ENCODE peak calls at places on chromosomes 11 and 22, in seven cellular contexts. S, O, A, B, Y, P and V are unnamed samples. For H3K9me3, the result is how much of the 10 kb centered on the place peaks cover.

GRCh38 chr11:17700991-17701390 is 18.4 kb upstream of the MYOD1 start:
- DNase-seq in P (no peak), B (no peak), S (no peak), Y (no peak), A (no peak), O (no peak), V (no peak)

GRCh38 chr22:48939441-48940265 is 888.0 kb downstream of the BRD1 start:
- DNase-seq in S (no peak), O (no peak), P (no peak), Y (no peak), B (no peak), A (peak), V (no peak)

GRCh38 chr11:5240458-5240857 is 6.2 kb upstream of the HBD start:
- DNase-seq in B (no peak), P (no peak), O (no peak), A (no peak), S (no peak), Y (no peak), V (no peak)

GRCh38 chr11:112835556-112835955 is 125.7 kb upstream of the NCAM1 start:
- DNase-seq in O (no peak), B (no peak), P (no peak), S (peak), A (no peak), Y (no peak), V (no peak)

GRCh38 chr22:24894998-24895397 is 51.5 kb downstream of the LHFPL7 start:
- DNase-seq in S (peak), A (no peak), B (peak), P (peak), Y (no peak), O (no peak), V (peak)

GRCh38 chr11:7575841-7576451 is 62.1 kb downstream of the PPFIBP2 start:
- DNase-seq in O (no peak), S (peak), A (no peak), Y (no peak), B (no peak), P (peak), V (no peak)

GRCh38 chr11:57213282-57214086 is 23.6 kb downstream of the APLNR start:
- DNase-seq in B (no peak), O (no peak), P (no peak), A (peak), Y (no peak), S (peak), V (peak)

GRCh38 chr11:119721129-119722120 is 7.6 kb downstream of the NECTIN1 start:
- DNase-seq in O (peak), A (peak), S (peak), P (peak), Y (no peak), B (no peak), V (peak)

GRCh38 chr11:118928108-118928869 is 2.6 kb upstream of the BCL9L start:
- DNase-seq in Y (peak), P (peak), S (peak), B (peak), A (peak), O (peak), V (peak)

GRCh38 chr11:113721462-113722066 is 15.5 kb upstream of the TMPRSS5 start:
- DNase-seq in Y (no peak), O (no peak), B (no peak), A (no peak), P (no peak), S (no peak), V (no peak)

GRCh38 chr11:62983536-62984199 is 1.1 kb downstream of the SLC22A6 start:
- DNase-seq in S (no peak), B (no peak), A (no peak), P (no peak), O (no peak), Y (no peak), V (no peak)

GRCh38 chr11:68714047-68714856 is 29.9 kb downstream of the GAL start:
- DNase-seq in Y (no peak), B (no peak), O (no peak), P (no peak), S (no peak), A (no peak), V (no peak)

GRCh38 chr22:37784829-37785495 is 22.8 kb upstream of the GCAT start:
- DNase-seq in P (peak), B (peak), S (peak), Y (no peak), O (no peak), A (no peak), V (no peak)

GRCh38 chr22:19827341-19828034 is 27.2 kb downstream of the GNB1L start:
- DNase-seq in B (no peak), P (no peak), Y (no peak), S (no peak), O (no peak), A (no peak), V (no peak)

GRCh38 chr11:3905080-3905953 is 49.9 kb downstream of the STIM1 start:
- DNase-seq in Y (no peak), P (peak), A (no peak), S (no peak), B (peak), O (peak), V (no peak)
- H3K9ac ChIP-seq in Y (no peak), P (peak), A (no peak), S (no peak), B (peak), O (no peak), V (no peak)

DNA sequence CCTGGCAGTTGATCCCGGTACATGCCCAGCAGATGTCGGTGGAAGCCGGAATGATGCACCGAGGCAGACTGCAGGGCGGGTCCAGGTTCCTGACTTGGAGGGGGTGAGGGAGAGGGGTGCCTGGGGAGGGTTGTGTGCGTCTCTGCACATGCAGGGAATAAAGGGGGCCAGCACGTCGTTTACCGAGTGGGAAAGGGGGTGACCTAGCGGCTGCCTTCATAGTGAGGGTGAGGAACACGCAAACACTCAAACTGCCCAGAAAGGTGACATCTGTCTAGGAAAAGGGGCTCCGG is 801.7 kb downstream of the TBC1D22A start:
- DNase-seq in Y (no peak), O (no peak), B (no peak), A (no peak), P (no peak), S (no peak), V (no peak)
- H3K9me3 ChIP-seq in Y (under half), O (under half), B (under half), A (half or more), P (under half), S (under half), V (under half)

GRCh38 chr11:58433638-58434203 is 5.8 kb upstream of the OR5B2 start:
- DNase-seq in S (no peak), Y (no peak), O (no peak), A (no peak), B (no peak), P (no peak), V (no peak)

GRCh38 chr11:58434217-58434616 is 6.3 kb upstream of the OR5B2 start:
- DNase-seq in S (no peak), P (no peak), O (no peak), Y (no peak), B (no peak), A (no peak), V (no peak)

GRCh38 chr11:58428021-58428420 is at the start of gene OR5B2:
- DNase-seq in B (no peak), A (no peak), S (no peak), Y (no peak), P (no peak), O (no peak), V (no peak)

DNA sequence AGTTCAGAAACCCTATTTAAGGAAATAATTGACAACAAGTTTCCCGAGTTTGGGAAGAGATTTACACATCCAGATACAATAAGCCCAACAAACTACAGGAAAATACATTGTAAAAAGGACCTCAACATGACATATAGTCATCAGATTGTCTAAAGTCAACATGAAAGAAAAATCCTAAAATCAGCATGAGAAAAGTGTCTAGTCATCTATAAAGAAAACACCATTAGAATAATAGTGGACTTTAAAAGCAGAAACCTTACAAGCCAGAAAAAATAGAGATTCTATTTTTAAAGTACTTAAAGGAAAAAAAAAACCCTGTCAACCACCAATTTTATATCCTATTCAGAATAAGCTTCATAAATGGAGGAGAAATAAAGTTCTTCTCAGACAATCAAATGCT is 1.4 kb upstream of the OR5B2 start:
- DNase-seq in P (no peak), A (no peak), Y (no peak), O (no peak), S (no peak), B (no peak), V (no peak)
- TF ChIP-seq MAX in P (no peak), A (no peak), Y (no peak), O (no peak), S (no peak), B (no peak), V (no peak)

GRCh38 chr22:22571429-22571828 is 12.4 kb upstream of the PRAME start:
- DNase-seq in B (no peak), P (no peak), O (no peak), A (no peak), S (no peak), Y (no peak), V (no peak)
- H3K9ac ChIP-seq in B (no peak), P (no peak), O (peak), A (no peak), S (no peak), Y (no peak), V (no peak)

DNA sequence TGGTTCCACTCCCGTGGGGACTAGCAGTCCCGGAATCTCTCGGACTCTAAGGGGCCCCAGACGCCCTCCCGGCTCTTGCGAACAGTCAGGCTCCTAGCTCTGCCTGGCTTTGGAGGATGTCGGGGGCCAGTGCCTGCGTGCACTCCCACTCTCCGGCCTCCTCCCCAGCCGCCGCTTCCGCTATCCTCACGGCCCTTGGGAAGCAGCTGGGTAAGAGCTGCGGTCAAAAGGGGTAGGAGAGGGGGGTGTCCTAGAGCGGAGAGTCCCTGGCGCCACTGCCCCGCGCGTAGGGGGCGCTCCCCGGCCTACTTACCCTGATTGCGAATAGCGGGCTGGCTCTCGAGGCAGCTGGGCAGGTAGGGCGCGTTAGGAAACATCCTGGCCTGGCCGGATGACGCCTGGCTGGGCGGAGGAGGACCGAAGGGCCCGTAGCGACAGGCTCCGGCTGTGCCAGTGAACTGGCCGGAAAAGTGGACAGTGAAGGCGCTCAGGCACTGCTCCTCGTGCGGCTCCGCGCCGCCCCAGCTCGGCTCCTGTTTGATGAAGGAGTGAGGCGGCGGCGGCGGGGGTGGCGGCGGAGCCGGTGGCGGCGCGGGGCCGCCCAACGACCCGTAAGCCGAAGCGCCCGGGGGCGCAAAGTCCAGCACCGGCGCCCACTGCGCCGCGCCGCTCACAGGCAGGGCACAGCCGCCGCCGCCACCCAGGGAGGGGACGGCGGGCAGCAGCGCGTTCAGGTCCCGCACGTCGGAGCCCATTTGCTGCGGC is 770 bp downstream of the WT1 start:
- DNase-seq in Y (no peak), P (peak), S (peak), A (peak), O (peak), B (no peak), V (no peak)
- H3K9me3 ChIP-seq in Y (under half), P (under half), S (under half), A (under half), O (under half), B (under half), V (under half)

DNA sequence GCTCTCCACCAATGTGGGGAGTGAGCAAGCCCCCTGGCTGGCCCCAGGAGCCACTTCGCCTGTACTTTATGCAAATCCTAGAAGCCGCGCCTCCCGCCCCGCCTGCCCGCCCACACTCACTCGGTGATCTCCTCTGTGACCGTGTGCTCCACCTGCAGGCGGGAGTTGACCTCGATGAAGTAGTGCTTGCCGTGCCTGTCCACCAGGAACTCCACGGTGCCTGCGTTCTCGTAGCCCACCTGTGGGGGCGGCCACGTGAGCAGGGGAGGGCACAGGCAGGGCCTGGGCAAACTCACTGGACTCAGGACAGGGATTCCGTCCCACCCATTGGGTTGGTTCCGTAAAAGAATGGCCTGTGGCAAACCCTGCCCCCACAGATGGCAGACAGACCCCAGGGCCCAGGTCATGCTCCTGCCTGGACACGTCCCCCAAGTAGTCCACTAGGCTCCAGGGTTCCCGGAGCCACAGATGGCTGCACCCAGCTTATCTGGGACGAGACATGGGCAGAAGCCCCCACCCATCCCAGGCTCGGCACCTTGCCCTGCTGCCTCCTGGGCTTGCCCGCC is 11.9 kb downstream of the LRFN4 start:
- DNase-seq in A (peak), S (peak), P (peak), Y (peak), O (peak), B (peak), V (no peak)
- TF ChIP-seq MAX in A (peak), S (no peak), P (peak), Y (no peak), O (peak), B (no peak), V (no peak)